ENCODE peak calls at places on chromosomes 5 and 9, in five cellular contexts. F is K562, B is HCT116, I is HepG2, N is GM12878. S is an unnamed sample.

GRCh38 chr9:129006328-129007034 is 21.6 kb downstream of the SH3GLB2 start:
- DNase-seq in I (peak; percentile 67), N (no peak), F (peak; percentile 83), B (peak; percentile 44), S (peak; percentile 8)

GRCh38 chr5:528625-529511 is 4.6 kb upstream of the SLC9A3 start:
- DNase-seq in N (no peak), F (no peak), B (no peak), I (no peak), S (no peak)

GRCh38 chr5:76690704-76691469 is 25.0 kb upstream of the F2R start:
- DNase-seq in I (peak; percentile 28), B (no peak), F (no peak), N (no peak), S (no peak)

GRCh38 chr9:36450110-36450732 is 50.2 kb upstream of the RNF38 start:
- DNase-seq in N (no peak), F (peak; percentile 19), B (peak; percentile 22), I (peak; percentile 66), S (peak; percentile 30)

GRCh38 chr5:123421773-123422172 is 1.4 kb downstream of the CEP120 start:
- DNase-seq in F (no peak), N (no peak), I (no peak), B (no peak), S (no peak)

GRCh38 chr5:17336054-17336453 is 118.6 kb downstream of the BASP1 start:
- DNase-seq in F (no peak), N (no peak), B (no peak), I (no peak), S (no peak)

GRCh38 chr5:179869641-179870402 is 11.2 kb upstream of the MRNIP start:
- DNase-seq in I (no peak), N (no peak), F (no peak), B (no peak), S (no peak)

GRCh38 chr9:108953983-108954574 is 19.9 kb downstream of the ABITRAM start:
- DNase-seq in I (peak; percentile 61), B (peak; percentile 37), F (peak; percentile 28), N (no peak), S (no peak)

GRCh38 chr5:161027763-161028162 is 175.8 kb upstream of the ATP10B start:
- DNase-seq in B (no peak), F (no peak), I (no peak), N (no peak), S (no peak)

GRCh38 chr5:43433381-43433780 is 21.2 kb upstream of the CCL28 start:
- DNase-seq in B (no peak), I (peak; percentile 33), N (no peak), F (no peak), S (no peak)
- H3K27ac ChIP-seq in B (no peak overlapping the region), I (no peak overlapping the region), N (no peak overlapping the region), F (no peak overlapping the region), S (no peak overlapping the region)

GRCh38 chr5:122385786-122386185 is 73.7 kb downstream of the SNCAIP start:
- DNase-seq in I (no peak), F (no peak), B (no peak), N (no peak), S (no peak)
- TF ChIP-seq EZH2 in I (no peak), F (no peak), B (no peak), N (no peak), S (no peak)

GRCh38 chr5:15499528-15500325 is at the start of gene FBXL7:
- DNase-seq in B (no peak), I (peak; percentile 4), F (no peak), N (no peak), S (no peak)
- TF ChIP-seq POLR2AphosphoS5 in B (no peak), I (no peak), F (no peak), N (no peak), S (no peak)

DNA sequence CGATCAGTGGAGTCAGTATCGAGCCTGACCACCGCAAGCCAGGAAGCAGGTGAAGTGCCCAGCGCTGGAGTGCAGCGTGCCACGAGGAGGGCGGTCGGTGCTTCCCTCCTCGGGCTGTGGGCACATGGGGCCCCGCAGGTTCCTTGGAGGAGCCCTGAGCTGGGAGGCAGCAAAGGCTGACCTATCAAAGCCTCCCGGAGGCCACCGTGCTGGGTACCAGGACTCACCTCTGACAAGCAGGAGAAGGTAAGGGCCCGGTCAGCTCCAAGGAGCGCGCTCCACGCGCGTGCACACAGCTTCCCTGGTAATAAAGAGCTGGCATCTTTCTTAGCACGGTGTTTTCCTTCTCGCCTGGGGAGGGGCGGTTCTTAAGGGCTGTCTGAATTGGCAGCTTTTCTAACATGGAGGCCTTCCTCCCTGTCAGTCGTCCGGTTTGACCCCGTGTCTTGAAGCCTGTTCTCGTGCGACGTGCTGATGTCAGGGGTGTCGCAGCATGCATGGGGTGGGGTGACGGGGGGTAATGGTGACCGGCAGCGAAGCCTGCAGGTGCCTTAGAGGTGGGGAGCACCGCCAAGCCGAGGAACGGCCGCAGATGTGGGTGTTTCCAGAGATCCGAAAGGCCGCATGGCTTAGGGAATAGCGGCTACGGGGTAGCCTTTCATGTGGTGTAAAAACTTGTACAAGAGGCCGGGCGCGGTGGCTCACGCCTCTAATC is 13.1 kb downstream of the PMPCA start:
- DNase-seq in F (no peak), I (no peak), B (no peak), N (no peak), S (no peak)
- H3K27ac ChIP-seq in F (no peak overlapping the region), I (no peak overlapping the region), B (no peak overlapping the region), N (no peak overlapping the region), S (no peak overlapping the region)

DNA sequence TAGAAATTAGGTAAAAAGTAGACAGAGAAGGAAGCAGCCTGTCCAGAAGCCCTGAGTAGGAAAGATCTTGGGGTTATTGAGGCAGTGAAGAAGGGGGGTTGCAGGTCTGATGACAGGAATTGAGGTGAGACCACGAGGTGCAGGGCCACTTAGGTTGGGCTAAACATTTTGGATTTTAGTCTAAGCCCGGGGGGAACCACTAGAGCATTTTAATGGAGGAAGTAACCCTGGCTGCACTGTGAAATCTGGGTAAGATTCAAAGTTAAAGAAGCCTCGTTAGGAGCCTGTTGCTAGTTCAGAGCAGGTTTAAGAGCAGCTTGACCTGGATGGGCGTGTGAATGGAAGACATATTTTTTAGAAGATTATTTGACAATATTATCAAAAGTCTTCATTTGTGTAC is 38.4 kb downstream of the MAP3K1 start:
- DNase-seq in I (no peak), B (no peak), F (no peak), N (no peak), S (no peak)
- TF ChIP-seq EZH2 in I (no peak), B (no peak), F (no peak), N (no peak), S (no peak)

GRCh38 chr5:5652181-5652580 is 229.7 kb downstream of the ICE1 start:
- DNase-seq in I (no peak), B (no peak), F (no peak), N (no peak), S (no peak)
- TF ChIP-seq POLR2AphosphoS5 in I (no peak), B (no peak), F (no peak), N (no peak), S (no peak)

GRCh38 chr5:125050926-125051325 is 304.5 kb upstream of the ZNF608 start:
- DNase-seq in F (no peak), N (no peak), B (no peak), I (no peak), S (no peak)

GRCh38 chr5:125049721-125050357 is 303.4 kb upstream of the ZNF608 start:
- DNase-seq in F (no peak), N (no peak), B (no peak), I (no peak), S (no peak)

GRCh38 chr5:125045647-125046046 is 299.2 kb upstream of the ZNF608 start:
- DNase-seq in B (no peak), I (no peak), F (no peak), N (no peak), S (no peak)

GRCh38 chr5:125046838-125047237 is 300.4 kb upstream of the ZNF608 start:
- DNase-seq in I (no peak), B (no peak), F (no peak), N (no peak), S (no peak)

GRCh38 chr5:125047871-125048270 is 301.4 kb upstream of the ZNF608 start:
- DNase-seq in I (no peak), N (no peak), B (no peak), F (no peak), S (no peak)
- H3K27ac ChIP-seq in I (no peak overlapping the region), N (no peak overlapping the region), B (no peak overlapping the region), F (no peak overlapping the region), S (no peak overlapping the region)

S was measured in SK-N-MC.